ENCODE peak calls at places on chromosome 21, in seven cellular contexts. B is HCT116, E is IMR-90, F is A549, X is GM12878, J is H1, M is K562. Q is an unnamed sample.

GRCh38 chr21:35349378-35350080 is 300.4 kb upstream of the RUNX1 start:
- DNase-seq in F (no peak), B (no peak), J (no peak), M (no peak), E (peak), X (no peak), Q (no peak)

GRCh38 chr21:15066231-15066577 is 1.4 kb upstream of the NRIP1 start:
- DNase-seq in X (no peak), B (no peak), J (no peak), F (no peak), E (no peak), M (no peak), Q (no peak)

GRCh38 chr21:32477424-32477745 is 64.9 kb downstream of the EVA1C start:
- DNase-seq in B (no peak), X (no peak), E (no peak), M (no peak), J (no peak), F (no peak), Q (no peak)

GRCh38 chr21:25373126-25374082 is 233.9 kb downstream of the MRPL39 start:
- DNase-seq in F (no peak), J (no peak), X (no peak), E (no peak), B (no peak), M (no peak), Q (no peak)

GRCh38 chr21:38386967-38387366 is 111.3 kb downstream of the ERG start:
- DNase-seq in M (no peak), E (no peak), F (no peak), X (no peak), J (no peak), B (no peak), Q (no peak)

GRCh38 chr21:18772404-18772803 is 368.8 kb upstream of the TMPRSS15 start:
- DNase-seq in F (no peak), J (no peak), M (no peak), X (no peak), E (no peak), B (no peak), Q (no peak)

GRCh38 chr21:33036430-33037162 is 10.9 kb downstream of the OLIG2 start:
- DNase-seq in M (no peak), F (no peak), X (no peak), E (peak), J (peak), B (no peak), Q (no peak)

GRCh38 chr21:34180826-34181359 is 107.5 kb downstream of the MRPS6 start:
- DNase-seq in E (no peak), B (no peak), M (no peak), F (no peak), X (no peak), J (no peak), Q (peak)

GRCh38 chr21:39456665-39457064 is 4.9 kb downstream of the SH3BGR start:
- DNase-seq in X (no peak), J (no peak), E (no peak), F (no peak), M (no peak), B (no peak), Q (peak)

GRCh38 chr21:27804515-27804914 is 837.6 kb upstream of the ADAMTS5 start:
- DNase-seq in B (no peak), M (no peak), F (no peak), X (no peak), J (no peak), E (no peak), Q (no peak)

GRCh38 chr21:15457962-15458361 is 271.8 kb upstream of the USP25 start:
- DNase-seq in X (no peak), F (no peak), E (no peak), M (no peak), J (no peak), B (no peak), Q (no peak)

GRCh38 chr21:37208056-37208705 is 59.0 kb downstream of the VPS26C start:
- DNase-seq in B (no peak), M (peak), F (no peak), X (peak), J (no peak), E (no peak), Q (peak)

GRCh38 chr21:32311621-32312020 is 13.0 kb downstream of the MRAP start:
- DNase-seq in X (no peak), J (peak), M (no peak), F (no peak), B (no peak), E (no peak), Q (no peak)

GRCh38 chr21:27761623-27762022 is 794.7 kb upstream of the ADAMTS5 start:
- DNase-seq in F (no peak), X (no peak), B (no peak), E (no peak), M (no peak), J (no peak), Q (no peak)

GRCh38 chr21:20617130-20617529 is 381.1 kb upstream of the NCAM2 start:
- DNase-seq in E (no peak), F (no peak), B (no peak), M (no peak), X (no peak), J (peak), Q (no peak)

GRCh38 chr21:31161157-31161556 is 122.9 kb upstream of the KRTAP19-8 start:
- DNase-seq in X (no peak), M (no peak), E (peak), B (no peak), F (no peak), J (no peak), Q (no peak)

GRCh38 chr21:25133939-25134338 is 473.3 kb downstream of the MRPL39 start:
- DNase-seq in J (no peak), M (no peak), X (no peak), E (peak), B (no peak), F (no peak), Q (no peak)

GRCh38 chr21:31255036-31255435 is 89.0 kb downstream of the TIAM1 start:
- DNase-seq in M (no peak), J (no peak), X (no peak), B (no peak), F (no peak), E (no peak), Q (no peak)

GRCh38 chr21:33947451-33948095 is 32.0 kb upstream of the ATP5PO start:
- DNase-seq in F (peak), E (peak), M (peak), B (peak), X (peak), J (peak), Q (peak)

GRCh38 chr21:14686466-14687276 is 140.6 kb upstream of the SAMSN1 start:
- DNase-seq in M (no peak), B (no peak), E (no peak), J (no peak), X (peak), F (no peak), Q (no peak)

GRCh38 chr21:29080454-29080930 is 7.0 kb upstream of the CCT8 start:
- DNase-seq in E (peak), M (no peak), X (no peak), B (no peak), J (no peak), F (no peak), Q (no peak)

GRCh38 chr21:37647781-37648180 is 268.5 kb downstream of the KCNJ6 start:
- DNase-seq in E (no peak), J (no peak), X (no peak), B (no peak), M (no peak), F (no peak), Q (no peak)

GRCh38 chr21:40671721-40672120 is 175.2 kb downstream of the DSCAM start:
- DNase-seq in X (no peak), B (no peak), M (no peak), E (no peak), J (no peak), F (no peak), Q (no peak)

GRCh38 chr21:43757601-43758000 is 18.5 kb downstream of the CSTB start:
- DNase-seq in J (no peak), F (no peak), E (no peak), M (no peak), B (no peak), X (no peak), Q (no peak)

GRCh38 chr21:43753439-43753799 is 22.7 kb downstream of the CSTB start:
- DNase-seq in X (no peak), J (no peak), F (no peak), E (no peak), M (no peak), B (no peak), Q (no peak)

GRCh38 chr21:43752758-43753438 is 23.2 kb downstream of the CSTB start:
- DNase-seq in E (no peak), J (no peak), F (no peak), B (no peak), M (no peak), X (no peak), Q (no peak)

GRCh38 chr21:43755820-43756594 is 20.1 kb downstream of the CSTB start:
- DNase-seq in M (no peak), E (no peak), B (no peak), J (no peak), F (no peak), X (no peak), Q (no peak)

GRCh38 chr21:43754948-43755781 is 20.9 kb downstream of the CSTB start:
- DNase-seq in X (no peak), F (no peak), B (no peak), E (no peak), J (no peak), M (peak), Q (no peak)
- TF ChIP-seq CEBPB in X (no peak), F (no peak), B (no peak), E (no peak), J (no peak), M (no peak), Q (no peak)

GRCh38 chr21:46636181-46636512 is 673 bp downstream of the PRMT2 start:
- DNase-seq in B (no peak), F (no peak), M (no peak), J (no peak), X (no peak), E (no peak), Q (no peak)

GRCh38 chr21:46635324-46636180 is at the start of gene PRMT2:
- DNase-seq in B (peak), F (peak), E (peak), X (peak), J (peak), M (peak), Q (peak)

GRCh38 chr21:46633561-46633960 is 1.9 kb upstream of the PRMT2 start:
- DNase-seq in B (no peak), J (no peak), M (no peak), X (no peak), F (no peak), E (no peak), Q (no peak)

GRCh38 chr21:46634427-46634826 is 1.0 kb upstream of the PRMT2 start:
- DNase-seq in B (no peak), X (no peak), M (no peak), F (no peak), E (no peak), J (no peak), Q (peak)

DNA sequence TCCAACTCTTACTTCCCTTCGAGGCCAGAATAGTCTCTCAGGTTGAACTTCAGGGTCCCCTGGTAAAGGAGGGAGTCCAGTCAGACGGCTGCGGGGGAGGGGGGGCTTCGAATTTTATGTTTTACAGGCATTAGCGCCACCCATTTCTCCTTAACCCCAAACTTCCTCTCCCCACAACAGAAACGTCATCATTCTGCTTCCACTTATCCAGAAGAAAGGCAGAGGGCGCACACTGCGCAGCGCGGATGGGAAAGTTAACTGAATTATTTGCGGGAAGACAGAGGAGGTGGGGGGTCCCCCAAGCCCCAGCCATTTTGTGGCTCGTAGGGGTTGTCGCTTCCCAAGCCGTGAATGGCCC is 529 bp upstream of the PRMT2 start:
- DNase-seq in E (peak), B (peak), X (peak), J (no peak), F (peak), M (peak), Q (peak)
- H3K4me3 ChIP-seq in E (peak), B (peak), X (peak), J (peak), F (peak), M (peak), Q (peak)

DNA sequence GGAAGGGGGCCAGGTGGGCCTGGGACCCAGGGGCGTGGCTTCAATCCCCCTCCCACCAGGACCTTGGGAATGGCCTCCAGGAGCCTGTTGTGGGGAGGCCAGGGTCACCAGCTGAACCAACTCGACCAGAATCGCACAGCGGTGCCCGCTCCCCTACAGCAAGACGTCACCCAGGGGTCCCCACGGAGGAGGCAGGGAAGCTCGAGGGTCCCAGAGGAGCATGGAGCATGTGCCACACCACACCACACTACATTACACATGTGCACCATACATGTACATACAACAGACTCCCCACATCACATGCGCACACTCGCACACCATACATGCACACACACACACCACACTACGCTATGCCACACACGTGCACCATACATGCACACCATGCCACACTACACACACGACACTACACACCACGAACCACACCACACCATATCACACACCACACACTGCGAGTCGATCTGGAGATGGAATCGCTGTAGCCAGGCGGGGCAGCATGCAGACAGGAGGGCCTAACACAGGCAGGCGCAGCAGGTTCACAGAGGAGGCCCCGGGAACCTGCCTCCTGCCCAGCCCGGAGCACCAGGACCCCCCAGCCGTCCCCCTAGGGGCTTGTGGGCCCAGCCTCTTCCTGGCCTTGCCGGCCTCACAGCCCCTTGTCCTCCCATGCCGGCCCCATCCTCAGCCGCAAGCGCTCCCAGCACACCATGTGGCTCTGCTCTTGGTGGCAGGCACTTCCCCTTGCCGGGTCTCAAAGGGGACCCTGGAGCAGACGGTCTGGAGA is 596 bp downstream of the ITGB2 start:
- DNase-seq in M (no peak), B (no peak), F (no peak), E (no peak), X (no peak), J (no peak), Q (no peak)
- TF ChIP-seq CEBPB in M (no peak), B (no peak), F (no peak), E (no peak), X (no peak), J (no peak), Q (no peak)

GRCh38 chr21:30083120-30083945 is 83.3 kb downstream of the CLDN17 start:
- DNase-seq in J (peak), X (no peak), E (no peak), F (no peak), B (no peak), M (no peak), Q (no peak)
- H3K4me3 ChIP-seq in J (no peak), X (no peak), E (no peak), F (no peak), B (no peak), M (no peak), Q (no peak)

GRCh38 chr21:45279446-45280177 is 8.1 kb downstream of the POFUT2 start:
- DNase-seq in M (no peak), F (no peak), E (no peak), B (no peak), J (no peak), X (no peak), Q (no peak)

GRCh38 chr21:45277101-45278045 is 10.3 kb downstream of the POFUT2 start:
- DNase-seq in J (no peak), M (no peak), E (no peak), B (no peak), X (no peak), F (no peak), Q (no peak)

GRCh38 chr21:45280178-45280821 is 7.4 kb downstream of the POFUT2 start:
- DNase-seq in M (no peak), E (no peak), B (no peak), X (no peak), F (no peak), J (no peak), Q (no peak)

GRCh38 chr21:45278156-45278911 is 9.4 kb downstream of the POFUT2 start:
- DNase-seq in B (no peak), F (no peak), E (no peak), X (no peak), M (no peak), J (no peak), Q (no peak)

DNA sequence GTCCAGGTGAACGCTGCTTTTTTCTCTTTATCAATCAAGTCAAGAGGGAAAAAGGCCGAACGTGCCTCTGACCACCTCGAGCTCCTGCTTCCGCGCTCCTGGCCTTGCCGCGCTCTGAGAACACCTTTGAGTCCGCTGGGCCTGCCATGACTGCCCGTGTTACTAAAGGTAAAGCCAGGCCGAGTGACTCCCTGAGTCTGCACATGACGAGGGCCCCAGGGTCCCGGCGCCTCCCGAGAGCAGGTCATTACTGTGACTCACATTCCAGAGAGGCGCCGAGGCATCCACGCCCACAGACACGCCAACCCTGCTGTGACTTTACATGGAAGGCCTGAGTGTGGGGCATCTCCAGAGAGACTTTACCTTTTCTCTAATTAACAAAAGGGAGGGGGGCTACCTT is 11.1 kb downstream of the POFUT2 start:
- DNase-seq in X (no peak), J (no peak), B (no peak), E (no peak), M (no peak), F (no peak), Q (no peak)
- TF ChIP-seq CEBPB in X (no peak), J (no peak), B (no peak), E (no peak), M (no peak), F (no peak), Q (no peak)

GRCh38 chr21:41865002-41865777 is 14.0 kb downstream of the PRDM15 start:
- DNase-seq in F (no peak), B (no peak), E (no peak), J (no peak), M (peak), X (peak), Q (no peak)

GRCh38 chr21:41867313-41867712 is 11.8 kb downstream of the PRDM15 start:
- DNase-seq in X (no peak), E (no peak), B (no peak), J (no peak), F (no peak), M (no peak), Q (no peak)

GRCh38 chr21:41869771-41870170 is 9.4 kb downstream of the PRDM15 start:
- DNase-seq in M (no peak), J (no peak), B (no peak), F (no peak), E (no peak), X (no peak), Q (no peak)

GRCh38 chr21:41866274-41866809 is 12.8 kb downstream of the PRDM15 start:
- DNase-seq in E (no peak), J (no peak), M (no peak), B (no peak), F (no peak), X (no peak), Q (no peak)

GRCh38 chr21:41868062-41868710 is 11.0 kb downstream of the PRDM15 start:
- DNase-seq in B (no peak), F (no peak), E (peak), X (peak), M (no peak), J (no peak), Q (no peak)
- H3K4me3 ChIP-seq in B (no peak), F (no peak), E (no peak), X (peak), M (no peak), J (no peak), Q (no peak)